ENCODE peak calls at places on chromosome 2, in eight cellular contexts. H is progenitor cell of endocrine pancreas; O is HFF-Myc; Y is activated gamma-delta T cell treated with anti-CD3 and anti-CD28 coated beads, Interleukin-2, amount 50 U/mL, for 16 hours; V is T47D; E is IMR-90; Q is GM12864; J is GM19239. A is an unnamed sample.

GRCh38 chr2:217940261-217941220 is 62.3 kb downstream of the TNS1 start:
- DNase-seq in H (no peak), O (no peak), Y (no peak), V (no peak), E (no peak), Q (no peak), J (no peak), A (no peak)

GRCh38 chr2:108947271-108947907 is 41.6 kb downstream of the EDAR start:
- DNase-seq in H (no peak), O (no peak), Y (no peak), V (no peak), E (no peak), Q (no peak), J (no peak), A (no peak)

GRCh38 chr2:20507711-20508110 is 60.8 kb downstream of the RHOB start:
- DNase-seq in H (no peak), O (no peak), Y (no peak), V (no peak), E (no peak), Q (no peak), J (no peak), A (no peak)

GRCh38 chr2:232481322-232482140 is 6.1 kb downstream of the ECEL1 start:
- DNase-seq in H (no peak), O (no peak), Y (no peak), V (no peak), E (no peak), Q (no peak), J (no peak), A (no peak)

GRCh38 chr2:232260075-232260474 is 118.5 kb upstream of the ALPP start:
- DNase-seq in H (no peak), O (peak), Y (no peak), V (no peak), E (peak), Q (no peak), J (no peak), A (peak)

GRCh38 chr2:88540346-88540745 is 86.9 kb downstream of the EIF2AK3 start:
- DNase-seq in H (no peak), O (no peak), Y (no peak), V (no peak), E (peak), Q (no peak), J (no peak), A (peak)

GRCh38 chr2:66445076-66445724 is 10.3 kb downstream of the MEIS1 start:
- DNase-seq in H (no peak), O (no peak), Y (no peak), V (no peak), E (no peak), Q (no peak), J (no peak), A (peak)

GRCh38 chr2:88654714-88655113 is 27.4 kb upstream of the EIF2AK3 start:
- DNase-seq in H (no peak), O (no peak), Y (no peak), V (no peak), E (peak), Q (no peak), J (no peak), A (peak)

GRCh38 chr2:239182981-239183791 is 217.6 kb downstream of the HDAC4 start:
- DNase-seq in H (no peak), O (no peak), Y (no peak), V (no peak), E (no peak), Q (no peak), J (no peak), A (no peak)

GRCh38 chr2:159362816-159363251 is 76.3 kb upstream of the WDSUB1 start:
- DNase-seq in H (no peak), O (no peak), Y (no peak), V (no peak), E (peak), Q (no peak), J (no peak), A (peak)

GRCh38 chr2:118774458-118775133 is 72.9 kb downstream of the EN1 start:
- DNase-seq in H (peak), O (no peak), Y (no peak), V (peak), E (peak), Q (no peak), J (no peak), A (peak)

GRCh38 chr2:234451852-234452625 is 44.8 kb downstream of the ARL4C start:
- DNase-seq in H (no peak), O (no peak), Y (no peak), V (no peak), E (peak), Q (no peak), J (no peak), A (peak)